ENCODE peak calls at places on chromosomes 6 and 20, in six cellular contexts. One of them, this sample, is unnamed. For H3K4me1, the result is how much of the 10 kb centered on the place peaks cover.

GRCh38 chr6:157169186-157169585 is 154.1 kb downstream of the TMEM242 start:
- DNase-seq in neural progenitor cell: no peak
- DNase-seq in GM23248: no peak
- DNase-seq in MM.1S: no peak
- DNase-seq in SK-N-SH: no peak
- DNase-seq in HCT116: no peak
- DNase-seq in this sample: no peak

GRCh38 chr6:35452186-35453090 is at the start of gene FANCE:
- DNase-seq in MM.1S: peak
- DNase-seq in neural progenitor cell: peak
- DNase-seq in GM23248: peak
- DNase-seq in HCT116: peak
- DNase-seq in SK-N-SH: peak
- DNase-seq in this sample: peak

GRCh38 chr6:79546186-79546585 is 9.0 kb upstream of the LCA5 start:
- DNase-seq in HCT116: no peak
- DNase-seq in SK-N-SH: no peak
- DNase-seq in GM23248: peak
- DNase-seq in neural progenitor cell: no peak
- DNase-seq in MM.1S: no peak
- DNase-seq in this sample: no peak

GRCh38 chr6:71181565-71181964 is 107.0 kb upstream of the OGFRL1 start:
- DNase-seq in GM23248: peak
- DNase-seq in neural progenitor cell: peak
- DNase-seq in SK-N-SH: no peak
- DNase-seq in HCT116: peak
- DNase-seq in MM.1S: no peak
- DNase-seq in this sample: peak

GRCh38 chr6:39377530-39377929 is 55.0 kb upstream of the KCNK16 start:
- DNase-seq in MM.1S: peak
- DNase-seq in GM23248: peak
- DNase-seq in SK-N-SH: peak
- DNase-seq in neural progenitor cell: peak
- DNase-seq in HCT116: peak
- DNase-seq in this sample: peak

GRCh38 chr20:32436142-32436861 is 78.2 kb downstream of the ASXL1 start:
- DNase-seq in SK-N-SH: peak
- DNase-seq in HCT116: no peak
- DNase-seq in MM.1S: no peak
- DNase-seq in GM23248: no peak
- DNase-seq in neural progenitor cell: no peak
- DNase-seq in this sample: no peak

GRCh38 chr20:34622821-34623451 is 54.0 kb downstream of the PIGU start:
- DNase-seq in HCT116: no peak
- DNase-seq in MM.1S: no peak
- DNase-seq in GM23248: no peak
- DNase-seq in neural progenitor cell: no peak
- DNase-seq in SK-N-SH: no peak
- DNase-seq in this sample: no peak

GRCh38 chr20:46169245-46170171 is 51.4 kb downstream of the CD40 start:
- DNase-seq in HCT116: no peak
- DNase-seq in GM23248: no peak
- DNase-seq in MM.1S: no peak
- DNase-seq in SK-N-SH: peak
- DNase-seq in neural progenitor cell: no peak
- DNase-seq in this sample: no peak

GRCh38 chr6:116059713-116060571 is 749 bp downstream of the FRK start:
- DNase-seq in MM.1S: peak
- DNase-seq in GM23248: peak
- DNase-seq in SK-N-SH: no peak
- DNase-seq in neural progenitor cell: no peak
- DNase-seq in HCT116: no peak
- DNase-seq in this sample: peak

GRCh38 chr20:34145280-34145819 is 33.3 kb upstream of the EIF2S2 start:
- DNase-seq in MM.1S: no peak
- DNase-seq in neural progenitor cell: no peak
- DNase-seq in GM23248: no peak
- DNase-seq in SK-N-SH: no peak
- DNase-seq in HCT116: no peak
- DNase-seq in this sample: no peak

GRCh38 chr20:33654680-33655161 is 7.4 kb upstream of the C20orf144 start:
- DNase-seq in HCT116: no peak
- DNase-seq in neural progenitor cell: no peak
- DNase-seq in SK-N-SH: peak
- DNase-seq in MM.1S: no peak
- DNase-seq in GM23248: no peak
- DNase-seq in this sample: no peak

GRCh38 chr6:46217671-46218131 is 46.9 kb upstream of the ENPP5 start:
- DNase-seq in neural progenitor cell: no peak
- DNase-seq in GM23248: peak
- DNase-seq in SK-N-SH: no peak
- DNase-seq in HCT116: no peak
- DNase-seq in MM.1S: no peak
- DNase-seq in this sample: no peak

GRCh38 chr6:156948807-156949206 is 171.6 kb downstream of the ARID1B start:
- DNase-seq in HCT116: peak
- DNase-seq in neural progenitor cell: no peak
- DNase-seq in GM23248: peak
- DNase-seq in MM.1S: no peak
- DNase-seq in SK-N-SH: no peak
- DNase-seq in this sample: peak

GRCh38 chr6:111523484-111524166 is 40.6 kb upstream of the REV3L start:
- DNase-seq in GM23248: no peak
- DNase-seq in HCT116: no peak
- DNase-seq in MM.1S: no peak
- DNase-seq in SK-N-SH: peak
- DNase-seq in neural progenitor cell: no peak
- DNase-seq in this sample: no peak

GRCh38 chr6:4301871-4302270 is 166.5 kb upstream of the ECI2 start:
- DNase-seq in GM23248: no peak
- DNase-seq in neural progenitor cell: no peak
- DNase-seq in SK-N-SH: no peak
- DNase-seq in HCT116: no peak
- DNase-seq in MM.1S: no peak
- DNase-seq in this sample: no peak
- H3K9ac ChIP-seq in GM23248: no peak
- H3K9ac ChIP-seq in neural progenitor cell: no peak
- H3K9ac ChIP-seq in SK-N-SH: no peak
- H3K9ac ChIP-seq in HCT116: no peak
- H3K9ac ChIP-seq in MM.1S: no peak
- H3K9ac ChIP-seq in this sample: no peak

GRCh38 chr6:101077344-101077743 is 196.2 kb upstream of the ASCC3 start:
- DNase-seq in GM23248: no peak
- DNase-seq in MM.1S: no peak
- DNase-seq in SK-N-SH: no peak
- DNase-seq in neural progenitor cell: no peak
- DNase-seq in HCT116: no peak
- DNase-seq in this sample: no peak
- H3K4me1 ChIP-seq in GM23248: under half
- H3K4me1 ChIP-seq in MM.1S: under half
- H3K4me1 ChIP-seq in SK-N-SH: under half
- H3K4me1 ChIP-seq in neural progenitor cell: under half
- H3K4me1 ChIP-seq in HCT116: under half
- H3K4me1 ChIP-seq in this sample: under half

DNA sequence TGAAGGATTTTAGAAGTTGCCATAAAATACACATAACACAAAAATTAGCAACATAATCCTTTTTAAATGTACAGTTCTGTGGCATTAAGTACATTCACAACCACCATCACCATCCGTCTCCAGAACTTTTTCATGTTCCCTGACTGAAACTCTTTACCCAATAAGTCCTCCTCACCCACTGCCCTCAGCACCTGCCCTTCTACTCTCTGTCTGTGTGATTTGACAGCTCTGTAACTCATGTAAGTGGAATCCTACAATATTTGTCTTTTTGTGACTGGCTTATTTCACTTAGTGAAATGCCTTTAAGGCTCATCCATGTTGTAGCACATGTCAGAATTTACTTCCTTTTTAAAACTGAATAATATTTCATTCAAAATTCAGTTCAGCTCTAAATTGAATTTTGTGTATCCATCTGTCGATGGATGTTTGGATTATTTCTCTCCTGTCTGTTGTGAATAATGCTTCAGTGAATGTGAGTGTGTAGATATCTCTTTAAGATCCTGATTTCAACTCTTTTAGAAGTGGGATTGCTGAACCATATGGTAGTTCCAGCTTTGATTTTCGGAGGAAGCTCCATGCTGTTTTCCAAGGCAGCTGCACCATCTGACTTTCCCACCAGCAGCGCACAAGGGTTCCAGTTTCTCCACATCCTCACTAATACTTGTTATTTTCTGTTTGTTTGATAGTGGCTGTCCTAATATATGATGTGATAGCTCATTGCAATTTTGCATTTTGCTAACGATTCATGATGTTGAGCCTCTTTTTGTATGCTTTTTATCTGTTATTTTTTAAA is 4.2 kb downstream of the ENTPD6 start:
- DNase-seq in HCT116: no peak
- DNase-seq in SK-N-SH: no peak
- DNase-seq in GM23248: no peak
- DNase-seq in neural progenitor cell: no peak
- DNase-seq in MM.1S: no peak
- DNase-seq in this sample: no peak
- TF ChIP-seq EZH2phosphoT487 in HCT116: no peak
- TF ChIP-seq EZH2phosphoT487 in SK-N-SH: no peak
- TF ChIP-seq EZH2phosphoT487 in GM23248: no peak
- TF ChIP-seq EZH2phosphoT487 in neural progenitor cell: no peak
- TF ChIP-seq EZH2phosphoT487 in MM.1S: no peak
- TF ChIP-seq EZH2phosphoT487 in this sample: no peak

GRCh38 chr6:41642960-41643898 is 5.0 kb downstream of the MDFI start:
- DNase-seq in MM.1S: no peak
- DNase-seq in HCT116: no peak
- DNase-seq in SK-N-SH: no peak
- DNase-seq in neural progenitor cell: no peak
- DNase-seq in GM23248: no peak
- DNase-seq in this sample: no peak

GRCh38 chr6:41645007-41645618 is 6.8 kb downstream of the MDFI start:
- DNase-seq in neural progenitor cell: peak
- DNase-seq in HCT116: no peak
- DNase-seq in SK-N-SH: no peak
- DNase-seq in MM.1S: no peak
- DNase-seq in GM23248: no peak
- DNase-seq in this sample: no peak

GRCh38 chr6:41642090-41642959 is 4.1 kb downstream of the MDFI start:
- DNase-seq in MM.1S: no peak
- DNase-seq in HCT116: no peak
- DNase-seq in neural progenitor cell: no peak
- DNase-seq in GM23248: no peak
- DNase-seq in SK-N-SH: no peak
- DNase-seq in this sample: no peak

GRCh38 chr6:41644297-41644879 is 6.1 kb downstream of the MDFI start:
- DNase-seq in MM.1S: no peak
- DNase-seq in HCT116: no peak
- DNase-seq in neural progenitor cell: peak
- DNase-seq in GM23248: no peak
- DNase-seq in SK-N-SH: no peak
- DNase-seq in this sample: no peak

DNA sequence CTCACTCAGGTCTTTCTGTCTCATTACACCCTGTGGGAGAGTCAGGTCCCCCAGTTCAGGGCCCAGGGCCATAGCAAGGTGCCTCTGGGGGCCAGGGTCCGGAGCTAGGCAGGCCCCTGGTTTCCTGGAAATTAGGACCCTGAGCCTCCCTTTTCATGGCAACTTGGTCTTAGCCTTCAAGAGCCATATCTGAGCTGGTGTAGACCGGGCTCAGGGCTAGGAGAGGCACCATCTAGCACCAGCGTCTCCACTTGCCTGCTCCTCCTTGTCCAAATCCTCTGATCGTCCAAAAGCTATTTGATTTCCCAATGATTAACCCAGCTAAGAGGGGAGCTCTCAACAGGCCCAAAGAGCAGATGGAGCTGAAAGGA is 5.6 kb downstream of the MDFI start:
- DNase-seq in MM.1S: no peak
- DNase-seq in GM23248: no peak
- DNase-seq in neural progenitor cell: no peak
- DNase-seq in HCT116: no peak
- DNase-seq in SK-N-SH: no peak
- DNase-seq in this sample: no peak
- H3K9ac ChIP-seq in MM.1S: no peak
- H3K9ac ChIP-seq in GM23248: no peak
- H3K9ac ChIP-seq in neural progenitor cell: no peak
- H3K9ac ChIP-seq in HCT116: no peak
- H3K9ac ChIP-seq in SK-N-SH: no peak
- H3K9ac ChIP-seq in this sample: no peak

GRCh38 chr6:134245691-134246090 is 72.2 kb downstream of the SGK1 start:
- DNase-seq in neural progenitor cell: no peak
- DNase-seq in MM.1S: no peak
- DNase-seq in SK-N-SH: no peak
- DNase-seq in GM23248: no peak
- DNase-seq in HCT116: no peak
- DNase-seq in this sample: no peak
- H3K4me1 ChIP-seq in neural progenitor cell: under half
- H3K4me1 ChIP-seq in MM.1S: half or more
- H3K4me1 ChIP-seq in SK-N-SH: under half
- H3K4me1 ChIP-seq in GM23248: under half
- H3K4me1 ChIP-seq in HCT116: under half
- H3K4me1 ChIP-seq in this sample: under half

GRCh38 chr20:59832406-59833156 is 100.9 kb downstream of the SYCP2 start:
- DNase-seq in GM23248: no peak
- DNase-seq in SK-N-SH: peak
- DNase-seq in MM.1S: no peak
- DNase-seq in neural progenitor cell: no peak
- DNase-seq in HCT116: no peak
- DNase-seq in this sample: no peak
- TF ChIP-seq EZH2phosphoT487 in GM23248: no peak
- TF ChIP-seq EZH2phosphoT487 in SK-N-SH: no peak
- TF ChIP-seq EZH2phosphoT487 in MM.1S: no peak
- TF ChIP-seq EZH2phosphoT487 in neural progenitor cell: no peak
- TF ChIP-seq EZH2phosphoT487 in HCT116: no peak
- TF ChIP-seq EZH2phosphoT487 in this sample: no peak

DNA sequence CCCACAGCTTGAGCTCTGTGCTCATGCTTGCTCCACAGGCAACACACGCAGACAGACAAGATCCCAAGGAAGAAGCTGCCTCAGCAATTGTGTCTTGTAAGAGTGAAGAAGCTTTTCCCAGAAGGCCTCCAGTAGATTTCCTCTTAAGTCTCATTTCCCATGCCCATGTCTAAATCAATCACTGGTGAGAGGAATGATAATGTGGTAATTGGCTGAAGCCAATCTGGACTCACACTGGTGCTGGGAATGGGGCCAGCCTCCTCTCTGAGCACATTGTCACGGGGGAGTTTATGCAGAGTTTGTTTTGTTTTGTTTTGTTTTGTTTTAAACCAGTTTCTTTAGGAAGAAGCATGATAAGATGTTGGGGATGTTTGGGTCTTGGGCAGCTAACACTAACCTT is 36.6 kb downstream of the PTCHD4 start:
- DNase-seq in GM23248: peak
- DNase-seq in MM.1S: no peak
- DNase-seq in HCT116: no peak
- DNase-seq in SK-N-SH: no peak
- DNase-seq in neural progenitor cell: peak
- DNase-seq in this sample: no peak
- H3K9ac ChIP-seq in GM23248: no peak
- H3K9ac ChIP-seq in MM.1S: no peak
- H3K9ac ChIP-seq in HCT116: no peak
- H3K9ac ChIP-seq in SK-N-SH: no peak
- H3K9ac ChIP-seq in neural progenitor cell: no peak
- H3K9ac ChIP-seq in this sample: no peak

GRCh38 chr6:150604467-150604866 is 4.8 kb downstream of the PLEKHG1 start:
- DNase-seq in MM.1S: no peak
- DNase-seq in GM23248: no peak
- DNase-seq in SK-N-SH: no peak
- DNase-seq in neural progenitor cell: no peak
- DNase-seq in HCT116: no peak
- DNase-seq in this sample: no peak
- H3K4me1 ChIP-seq in MM.1S: under half
- H3K4me1 ChIP-seq in GM23248: under half
- H3K4me1 ChIP-seq in SK-N-SH: under half
- H3K4me1 ChIP-seq in neural progenitor cell: under half
- H3K4me1 ChIP-seq in HCT116: under half
- H3K4me1 ChIP-seq in this sample: under half

GRCh38 chr6:13865132-13865531 is 50.8 kb upstream of the MCUR1 start:
- DNase-seq in HCT116: no peak
- DNase-seq in SK-N-SH: no peak
- DNase-seq in GM23248: no peak
- DNase-seq in MM.1S: no peak
- DNase-seq in neural progenitor cell: no peak
- DNase-seq in this sample: no peak
- TF ChIP-seq EZH2phosphoT487 in HCT116: no peak
- TF ChIP-seq EZH2phosphoT487 in SK-N-SH: no peak
- TF ChIP-seq EZH2phosphoT487 in GM23248: no peak
- TF ChIP-seq EZH2phosphoT487 in MM.1S: no peak
- TF ChIP-seq EZH2phosphoT487 in neural progenitor cell: no peak
- TF ChIP-seq EZH2phosphoT487 in this sample: no peak